ENCODE peak calls at places on chromosomes 4 and X, in four cellular contexts. K is NCI-H2081, O is epithelial cell of esophagus, J is brain microvascular endothelial cell. I is an unnamed sample.
A peak's percentile ranks its signal among the peaks of the same experiment; 100 is the strongest.

GRCh38 chr4:35364321-35364870 is 879.9 kb downstream of the ARAP2 start:
- DNase-seq in K (no peak), O (no peak), J (no peak), I (no peak)

GRCh38 chr4:764405-765169 is 59.0 kb downstream of the PCGF3 start:
- DNase-seq in K (no peak), O (no peak), J (no peak), I (no peak)

GRCh38 chrX:12174358-12174757 is 36.1 kb downstream of the FRMPD4 start:
- DNase-seq in J (no peak), O (no peak), K (no peak), I (no peak)

GRCh38 chr4:38411092-38411491 is 252.9 kb upstream of the KLF3 start:
- DNase-seq in K (no peak), J (peak; percentile 23), O (peak; percentile 22), I (no peak)

GRCh38 chr4:138235419-138235952 is 6.7 kb downstream of the SLC7A11 start:
- DNase-seq in K (no peak), J (peak; percentile 55), O (peak; percentile 65), I (no peak)

GRCh38 chr4:1474126-1475090 is 68.2 kb upstream of the NKX1-1 start:
- DNase-seq in J (no peak), K (no peak), O (no peak), I (no peak)

GRCh38 chr4:21901831-21902230 is 46.7 kb downstream of the KCNIP4 start:
- DNase-seq in K (no peak), O (peak; percentile 59), J (peak; percentile 39), I (no peak)

GRCh38 chrX:19237919-19238318 is 105.8 kb upstream of the PDHA1 start:
- DNase-seq in J (no peak), K (no peak), O (no peak), I (no peak)

GRCh38 chrX:45295587-45295986 is 94.9 kb upstream of the DIPK2B start:
- DNase-seq in J (peak; percentile 36), O (peak; percentile 35), K (peak; percentile 30), I (no peak)